ENCODE peak calls at places on chromosome 14, in ten cellular contexts. One of them, this sample, is unnamed.

GRCh38 chr14:100875126-100875525 is 28.4 kb downstream of the RTL1 start:
- DNase-seq in uterus: no peak
- DNase-seq in neural progenitor cell: no peak
- DNase-seq in HCT116: no peak
- DNase-seq in fibroblast of lung: no peak
- DNase-seq in right cardiac atrium: no peak
- DNase-seq in small intestine: no peak
- DNase-seq in RWPE2: peak
- DNase-seq in HepG2: no peak
- DNase-seq in body of pancreas: no peak
- DNase-seq in this sample: peak

GRCh38 chr14:25003537-25003936 is 46.4 kb downstream of the STXBP6 start:
- DNase-seq in right cardiac atrium: peak
- DNase-seq in neural progenitor cell: no peak
- DNase-seq in small intestine: no peak
- DNase-seq in body of pancreas: no peak
- DNase-seq in uterus: no peak
- DNase-seq in HepG2: no peak
- DNase-seq in RWPE2: no peak
- DNase-seq in HCT116: no peak
- DNase-seq in fibroblast of lung: peak
- DNase-seq in this sample: no peak

GRCh38 chr14:59069455-59069854 is 119.0 kb upstream of the DAAM1 start:
- DNase-seq in uterus: no peak
- DNase-seq in neural progenitor cell: no peak
- DNase-seq in HepG2: peak
- DNase-seq in HCT116: no peak
- DNase-seq in small intestine: peak
- DNase-seq in body of pancreas: no peak
- DNase-seq in right cardiac atrium: no peak
- DNase-seq in RWPE2: no peak
- DNase-seq in fibroblast of lung: no peak
- DNase-seq in this sample: no peak

GRCh38 chr14:44701563-44702263 is 194.6 kb upstream of the FSCB start:
- DNase-seq in small intestine: no peak
- DNase-seq in HCT116: no peak
- DNase-seq in right cardiac atrium: no peak
- DNase-seq in fibroblast of lung: peak
- DNase-seq in neural progenitor cell: peak
- DNase-seq in RWPE2: no peak
- DNase-seq in HepG2: no peak
- DNase-seq in body of pancreas: no peak
- DNase-seq in uterus: no peak
- DNase-seq in this sample: no peak

GRCh38 chr14:38950676-38951075 is 152.4 kb downstream of the SEC23A start:
- DNase-seq in RWPE2: no peak
- DNase-seq in HepG2: no peak
- DNase-seq in fibroblast of lung: no peak
- DNase-seq in HCT116: no peak
- DNase-seq in neural progenitor cell: no peak
- DNase-seq in body of pancreas: no peak
- DNase-seq in right cardiac atrium: no peak
- DNase-seq in uterus: no peak
- DNase-seq in small intestine: no peak
- DNase-seq in this sample: no peak

GRCh38 chr14:44453433-44454171 is 53.5 kb downstream of the FSCB start:
- DNase-seq in neural progenitor cell: no peak
- DNase-seq in HCT116: no peak
- DNase-seq in uterus: no peak
- DNase-seq in small intestine: peak
- DNase-seq in RWPE2: no peak
- DNase-seq in HepG2: no peak
- DNase-seq in right cardiac atrium: no peak
- DNase-seq in body of pancreas: no peak
- DNase-seq in fibroblast of lung: no peak
- DNase-seq in this sample: no peak

GRCh38 chr14:50785506-50786063 is 45.4 kb downstream of the NIN start:
- DNase-seq in HepG2: no peak
- DNase-seq in small intestine: peak
- DNase-seq in right cardiac atrium: no peak
- DNase-seq in RWPE2: no peak
- DNase-seq in fibroblast of lung: no peak
- DNase-seq in body of pancreas: no peak
- DNase-seq in neural progenitor cell: peak
- DNase-seq in HCT116: no peak
- DNase-seq in uterus: no peak
- DNase-seq in this sample: no peak

GRCh38 chr14:69643430-69644200 is 32.2 kb downstream of the SUSD6 start:
- DNase-seq in small intestine: peak
- DNase-seq in fibroblast of lung: peak
- DNase-seq in neural progenitor cell: no peak
- DNase-seq in HCT116: peak
- DNase-seq in HepG2: peak
- DNase-seq in body of pancreas: peak
- DNase-seq in RWPE2: peak
- DNase-seq in uterus: peak
- DNase-seq in right cardiac atrium: no peak
- DNase-seq in this sample: no peak

GRCh38 chr14:49992901-49993335 is 100.0 kb downstream of the ARF6 start:
- DNase-seq in HCT116: no peak
- DNase-seq in RWPE2: no peak
- DNase-seq in right cardiac atrium: peak
- DNase-seq in fibroblast of lung: peak
- DNase-seq in small intestine: no peak
- DNase-seq in neural progenitor cell: no peak
- DNase-seq in uterus: no peak
- DNase-seq in HepG2: peak
- DNase-seq in body of pancreas: peak
- DNase-seq in this sample: no peak

GRCh38 chr14:24339284-24340151 is at the start of gene RIPK3:
- DNase-seq in neural progenitor cell: peak
- DNase-seq in small intestine: peak
- DNase-seq in RWPE2: no peak
- DNase-seq in HepG2: no peak
- DNase-seq in body of pancreas: peak
- DNase-seq in fibroblast of lung: no peak
- DNase-seq in right cardiac atrium: peak
- DNase-seq in uterus: no peak
- DNase-seq in HCT116: no peak
- DNase-seq in this sample: peak

GRCh38 chr14:78633747-78634146 is 463.6 kb downstream of the NRXN3 start:
- DNase-seq in neural progenitor cell: peak
- DNase-seq in body of pancreas: no peak
- DNase-seq in HCT116: no peak
- DNase-seq in HepG2: no peak
- DNase-seq in RWPE2: no peak
- DNase-seq in fibroblast of lung: no peak
- DNase-seq in small intestine: no peak
- DNase-seq in right cardiac atrium: no peak
- DNase-seq in uterus: no peak
- DNase-seq in this sample: no peak

GRCh38 chr14:56894591-56894991 is 84.3 kb upstream of the OTX2 start:
- DNase-seq in uterus: no peak
- DNase-seq in body of pancreas: no peak
- DNase-seq in right cardiac atrium: no peak
- DNase-seq in small intestine: no peak
- DNase-seq in neural progenitor cell: no peak
- DNase-seq in HepG2: no peak
- DNase-seq in HCT116: no peak
- DNase-seq in RWPE2: no peak
- DNase-seq in fibroblast of lung: no peak
- DNase-seq in this sample: no peak

GRCh38 chr14:68705741-68706283 is 87.1 kb downstream of the ZFP36L1 start:
- DNase-seq in uterus: no peak
- DNase-seq in RWPE2: peak
- DNase-seq in HepG2: no peak
- DNase-seq in small intestine: peak
- DNase-seq in neural progenitor cell: no peak
- DNase-seq in HCT116: no peak
- DNase-seq in body of pancreas: no peak
- DNase-seq in fibroblast of lung: no peak
- DNase-seq in right cardiac atrium: no peak
- DNase-seq in this sample: no peak

GRCh38 chr14:62645649-62646048 is 399.6 kb downstream of the KCNH5 start:
- DNase-seq in HCT116: no peak
- DNase-seq in body of pancreas: no peak
- DNase-seq in right cardiac atrium: no peak
- DNase-seq in neural progenitor cell: no peak
- DNase-seq in small intestine: no peak
- DNase-seq in fibroblast of lung: peak
- DNase-seq in RWPE2: no peak
- DNase-seq in uterus: no peak
- DNase-seq in HepG2: no peak
- DNase-seq in this sample: no peak

GRCh38 chr14:93945070-93945399 is 17.9 kb downstream of the FAM181A start:
- DNase-seq in neural progenitor cell: no peak
- DNase-seq in HepG2: no peak
- DNase-seq in body of pancreas: no peak
- DNase-seq in uterus: no peak
- DNase-seq in fibroblast of lung: no peak
- DNase-seq in small intestine: no peak
- DNase-seq in RWPE2: no peak
- DNase-seq in right cardiac atrium: no peak
- DNase-seq in HCT116: no peak
- DNase-seq in this sample: no peak

GRCh38 chr14:33714527-33715222 is 236.2 kb downstream of the EGLN3 start:
- DNase-seq in HepG2: no peak
- DNase-seq in body of pancreas: no peak
- DNase-seq in fibroblast of lung: peak
- DNase-seq in uterus: no peak
- DNase-seq in neural progenitor cell: no peak
- DNase-seq in HCT116: no peak
- DNase-seq in small intestine: peak
- DNase-seq in right cardiac atrium: no peak
- DNase-seq in RWPE2: no peak
- DNase-seq in this sample: no peak

GRCh38 chr14:64848239-64848638 is 31.5 kb downstream of the SPTB start:
- DNase-seq in right cardiac atrium: no peak
- DNase-seq in HCT116: no peak
- DNase-seq in fibroblast of lung: no peak
- DNase-seq in uterus: no peak
- DNase-seq in RWPE2: no peak
- DNase-seq in small intestine: no peak
- DNase-seq in body of pancreas: no peak
- DNase-seq in HepG2: no peak
- DNase-seq in neural progenitor cell: no peak
- DNase-seq in this sample: no peak

GRCh38 chr14:100213956-100214767 is 24.8 kb upstream of the YY1 start:
- DNase-seq in RWPE2: peak
- DNase-seq in fibroblast of lung: peak
- DNase-seq in HepG2: peak
- DNase-seq in HCT116: peak
- DNase-seq in small intestine: peak
- DNase-seq in right cardiac atrium: peak
- DNase-seq in uterus: peak
- DNase-seq in body of pancreas: peak
- DNase-seq in neural progenitor cell: peak
- DNase-seq in this sample: peak

GRCh38 chr14:104972301-104973211 is 5.6 kb downstream of the AHNAK2 start:
- DNase-seq in HepG2: no peak
- DNase-seq in HCT116: peak
- DNase-seq in neural progenitor cell: no peak
- DNase-seq in right cardiac atrium: peak
- DNase-seq in body of pancreas: peak
- DNase-seq in fibroblast of lung: peak
- DNase-seq in small intestine: peak
- DNase-seq in RWPE2: peak
- DNase-seq in uterus: peak
- DNase-seq in this sample: peak
- H3K4me3 ChIP-seq in HepG2: no peak
- H3K4me3 ChIP-seq in HCT116: peak
- H3K4me3 ChIP-seq in neural progenitor cell: no peak
- H3K4me3 ChIP-seq in right cardiac atrium: no peak
- H3K4me3 ChIP-seq in body of pancreas: no peak
- H3K4me3 ChIP-seq in fibroblast of lung: no peak
- H3K4me3 ChIP-seq in small intestine: no peak
- H3K4me3 ChIP-seq in RWPE2: no peak
- H3K4me3 ChIP-seq in uterus: no peak
- H3K4me3 ChIP-seq in this sample: peak

GRCh38 chr14:97838986-97839385 is 1041.8 kb downstream of the VRK1 start:
- DNase-seq in neural progenitor cell: no peak
- DNase-seq in fibroblast of lung: no peak
- DNase-seq in HepG2: no peak
- DNase-seq in uterus: no peak
- DNase-seq in body of pancreas: no peak
- DNase-seq in right cardiac atrium: no peak
- DNase-seq in HCT116: no peak
- DNase-seq in small intestine: no peak
- DNase-seq in RWPE2: no peak
- DNase-seq in this sample: no peak
- H3K27ac ChIP-seq in neural progenitor cell: no peak
- H3K27ac ChIP-seq in fibroblast of lung: no peak
- H3K27ac ChIP-seq in HepG2: no peak
- H3K27ac ChIP-seq in uterus: no peak
- H3K27ac ChIP-seq in body of pancreas: no peak
- H3K27ac ChIP-seq in right cardiac atrium: no peak
- H3K27ac ChIP-seq in HCT116: no peak
- H3K27ac ChIP-seq in small intestine: no peak
- H3K27ac ChIP-seq in RWPE2: no peak
- H3K27ac ChIP-seq in this sample: no peak

DNA sequence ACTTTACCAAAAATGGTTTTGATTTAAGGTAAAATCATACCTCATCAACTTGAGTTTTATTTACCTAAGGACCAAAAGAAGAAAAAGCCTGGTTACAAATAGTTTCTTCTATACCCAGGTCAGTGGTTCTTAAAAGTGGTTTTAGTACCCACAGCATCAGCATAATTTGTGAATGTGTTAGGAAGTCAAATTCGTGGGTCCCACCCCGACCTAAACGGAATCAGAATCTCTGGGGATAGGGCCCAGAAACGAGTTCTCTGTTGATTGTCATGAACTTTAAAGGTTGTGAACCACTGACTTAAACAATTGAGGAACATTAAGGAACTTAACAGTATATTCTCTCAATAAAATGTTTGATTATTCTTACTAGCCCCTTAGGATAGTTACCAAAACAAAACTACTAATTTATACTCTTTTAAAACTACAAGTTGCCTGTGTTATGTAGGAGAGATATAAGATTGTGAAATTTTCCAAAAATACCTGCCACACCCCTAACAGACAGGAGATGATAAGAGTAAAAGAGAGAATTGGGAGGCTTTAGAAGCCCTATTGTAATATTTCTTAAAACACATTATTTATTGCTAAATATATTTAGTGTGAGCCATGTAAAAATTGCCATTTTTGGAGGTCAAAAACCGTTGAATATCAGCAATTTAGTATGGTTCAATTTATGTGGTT is 669 bp upstream of the SLC25A21 start:
- DNase-seq in uterus: no peak
- DNase-seq in fibroblast of lung: no peak
- DNase-seq in small intestine: no peak
- DNase-seq in RWPE2: no peak
- DNase-seq in neural progenitor cell: no peak
- DNase-seq in body of pancreas: no peak
- DNase-seq in HepG2: no peak
- DNase-seq in right cardiac atrium: no peak
- DNase-seq in HCT116: no peak
- DNase-seq in this sample: no peak
- H3K4me3 ChIP-seq in uterus: peak
- H3K4me3 ChIP-seq in fibroblast of lung: peak
- H3K4me3 ChIP-seq in small intestine: no peak
- H3K4me3 ChIP-seq in RWPE2: peak
- H3K4me3 ChIP-seq in neural progenitor cell: peak
- H3K4me3 ChIP-seq in body of pancreas: peak
- H3K4me3 ChIP-seq in HepG2: peak
- H3K4me3 ChIP-seq in right cardiac atrium: peak
- H3K4me3 ChIP-seq in HCT116: peak
- H3K4me3 ChIP-seq in this sample: peak

GRCh38 chr14:31894351-31894750 is 182.8 kb upstream of the ARHGAP5 start:
- DNase-seq in neural progenitor cell: no peak
- DNase-seq in small intestine: no peak
- DNase-seq in fibroblast of lung: no peak
- DNase-seq in HCT116: no peak
- DNase-seq in uterus: no peak
- DNase-seq in right cardiac atrium: no peak
- DNase-seq in HepG2: no peak
- DNase-seq in body of pancreas: no peak
- DNase-seq in RWPE2: no peak
- DNase-seq in this sample: no peak
- H3K27ac ChIP-seq in neural progenitor cell: no peak
- H3K27ac ChIP-seq in small intestine: no peak
- H3K27ac ChIP-seq in fibroblast of lung: no peak
- H3K27ac ChIP-seq in HCT116: no peak
- H3K27ac ChIP-seq in uterus: no peak
- H3K27ac ChIP-seq in right cardiac atrium: no peak
- H3K27ac ChIP-seq in HepG2: no peak
- H3K27ac ChIP-seq in body of pancreas: no peak
- H3K27ac ChIP-seq in RWPE2: no peak
- H3K27ac ChIP-seq in this sample: no peak

This sample was measured in tibial artery.